ENCODE peak calls at places on chromosomes 7 and 10, in seven cellular contexts. One of them, this sample, is unnamed.

GRCh38 chr10:71094712-71095390 is 117.5 kb upstream of the UNC5B start:
- DNase-seq in pancreas: no peak
- DNase-seq in adrenal gland: no peak
- DNase-seq in fibroblast of lung: peak; percentile 11
- DNase-seq in dorsolateral prefrontal cortex: no peak
- DNase-seq in thyroid gland: no peak
- DNase-seq in A549: no peak
- DNase-seq in this sample: no peak

GRCh38 chr10:91919651-91920050 is 3.9 kb upstream of the BTAF1 start:
- DNase-seq in pancreas: no peak
- DNase-seq in fibroblast of lung: no peak
- DNase-seq in adrenal gland: no peak
- DNase-seq in A549: no peak
- DNase-seq in thyroid gland: no peak
- DNase-seq in dorsolateral prefrontal cortex: no peak
- DNase-seq in this sample: no peak

GRCh38 chr10:100749309-100750217 is 4.2 kb downstream of the PAX2 start:
- DNase-seq in dorsolateral prefrontal cortex: no peak
- DNase-seq in A549: no peak
- DNase-seq in pancreas: no peak
- DNase-seq in thyroid gland: no peak
- DNase-seq in adrenal gland: no peak
- DNase-seq in fibroblast of lung: no peak
- DNase-seq in this sample: no peak

GRCh38 chr10:44830022-44830421 is 81.1 kb upstream of the TMEM72 start:
- DNase-seq in pancreas: no peak
- DNase-seq in fibroblast of lung: peak; percentile 89
- DNase-seq in adrenal gland: no peak
- DNase-seq in thyroid gland: no peak
- DNase-seq in A549: no peak
- DNase-seq in dorsolateral prefrontal cortex: no peak
- DNase-seq in this sample: peak; percentile 34

GRCh38 chr7:47474937-47475879 is 106.7 kb downstream of the TNS3 start:
- DNase-seq in adrenal gland: peak; percentile 98
- DNase-seq in dorsolateral prefrontal cortex: no peak
- DNase-seq in pancreas: peak; percentile 94
- DNase-seq in A549: peak; percentile 93
- DNase-seq in fibroblast of lung: peak; percentile 98
- DNase-seq in thyroid gland: peak; percentile 87
- DNase-seq in this sample: peak; percentile 95

GRCh38 chr10:84269773-84270172 is 24.9 kb downstream of the RGR start:
- DNase-seq in dorsolateral prefrontal cortex: no peak
- DNase-seq in pancreas: no peak
- DNase-seq in thyroid gland: no peak
- DNase-seq in A549: no peak
- DNase-seq in fibroblast of lung: peak; percentile 84
- DNase-seq in adrenal gland: no peak
- DNase-seq in this sample: peak; percentile 55

GRCh38 chr7:1225462-1226154 is 7.1 kb upstream of the UNCX start:
- DNase-seq in A549: no peak
- DNase-seq in dorsolateral prefrontal cortex: no peak
- DNase-seq in pancreas: no peak
- DNase-seq in thyroid gland: peak; percentile 15
- DNase-seq in adrenal gland: no peak
- DNase-seq in fibroblast of lung: no peak
- DNase-seq in this sample: peak; percentile 59

GRCh38 chr10:60572511-60573194 is 183.0 kb upstream of the ANK3 start:
- DNase-seq in pancreas: peak; percentile 41
- DNase-seq in dorsolateral prefrontal cortex: peak; percentile 53
- DNase-seq in A549: no peak
- DNase-seq in adrenal gland: peak; percentile 10
- DNase-seq in thyroid gland: peak; percentile 44
- DNase-seq in fibroblast of lung: peak; percentile 85
- DNase-seq in this sample: peak; percentile 67

GRCh38 chr7:121038717-121039509 is 50.4 kb downstream of the CPED1 start:
- DNase-seq in thyroid gland: no peak
- DNase-seq in pancreas: no peak
- DNase-seq in A549: no peak
- DNase-seq in fibroblast of lung: no peak
- DNase-seq in dorsolateral prefrontal cortex: no peak
- DNase-seq in adrenal gland: no peak
- DNase-seq in this sample: no peak

GRCh38 chr7:84042110-84042539 is 152.5 kb downstream of the SEMA3A start:
- DNase-seq in A549: peak; percentile 16
- DNase-seq in adrenal gland: no peak
- DNase-seq in dorsolateral prefrontal cortex: no peak
- DNase-seq in fibroblast of lung: peak; percentile 95
- DNase-seq in pancreas: no peak
- DNase-seq in thyroid gland: no peak
- DNase-seq in this sample: peak; percentile 96

GRCh38 chr7:44275829-44276570 is 49.4 kb downstream of the CAMK2B start:
- DNase-seq in A549: no peak
- DNase-seq in dorsolateral prefrontal cortex: no peak
- DNase-seq in fibroblast of lung: no peak
- DNase-seq in adrenal gland: no peak
- DNase-seq in pancreas: peak; percentile 6
- DNase-seq in thyroid gland: peak; percentile 22
- DNase-seq in this sample: no peak

GRCh38 chr10:12375076-12375504 is 25.7 kb downstream of the CAMK1D start:
- DNase-seq in adrenal gland: peak; percentile 26
- DNase-seq in pancreas: no peak
- DNase-seq in dorsolateral prefrontal cortex: peak; percentile 8
- DNase-seq in thyroid gland: no peak
- DNase-seq in A549: no peak
- DNase-seq in fibroblast of lung: peak; percentile 52
- DNase-seq in this sample: no peak

GRCh38 chr7:126606331-126606730 is 646.4 kb downstream of the GRM8 start:
- DNase-seq in A549: no peak
- DNase-seq in dorsolateral prefrontal cortex: no peak
- DNase-seq in adrenal gland: no peak
- DNase-seq in thyroid gland: no peak
- DNase-seq in fibroblast of lung: no peak
- DNase-seq in pancreas: no peak
- DNase-seq in this sample: no peak

GRCh38 chr10:124650820-124651401 is 93.3 kb downstream of the FAM53B start:
- DNase-seq in fibroblast of lung: peak; percentile 31
- DNase-seq in dorsolateral prefrontal cortex: no peak
- DNase-seq in adrenal gland: no peak
- DNase-seq in thyroid gland: no peak
- DNase-seq in pancreas: no peak
- DNase-seq in A549: no peak
- DNase-seq in this sample: no peak

GRCh38 chr7:47526466-47526865 is 55.4 kb downstream of the TNS3 start:
- DNase-seq in dorsolateral prefrontal cortex: no peak
- DNase-seq in pancreas: peak; percentile 91
- DNase-seq in A549: no peak
- DNase-seq in fibroblast of lung: no peak
- DNase-seq in thyroid gland: no peak
- DNase-seq in adrenal gland: no peak
- DNase-seq in this sample: no peak

GRCh38 chr7:135273581-135273980 is 39.9 kb downstream of the STRA8 start:
- DNase-seq in thyroid gland: no peak
- DNase-seq in adrenal gland: no peak
- DNase-seq in pancreas: no peak
- DNase-seq in A549: no peak
- DNase-seq in dorsolateral prefrontal cortex: no peak
- DNase-seq in fibroblast of lung: no peak
- DNase-seq in this sample: no peak

GRCh38 chr7:6640246-6640721 is 3.2 kb downstream of the ZNF316 start:
- DNase-seq in A549: peak; percentile 19
- DNase-seq in fibroblast of lung: peak; percentile 29
- DNase-seq in adrenal gland: no peak
- DNase-seq in dorsolateral prefrontal cortex: no peak
- DNase-seq in thyroid gland: peak; percentile 18
- DNase-seq in pancreas: no peak
- DNase-seq in this sample: peak; percentile 80

GRCh38 chr7:93538061-93538460 is 36.5 kb downstream of the CALCR start:
- DNase-seq in A549: no peak
- DNase-seq in adrenal gland: no peak
- DNase-seq in thyroid gland: no peak
- DNase-seq in pancreas: no peak
- DNase-seq in fibroblast of lung: no peak
- DNase-seq in dorsolateral prefrontal cortex: no peak
- DNase-seq in this sample: no peak

GRCh38 chr10:13891542-13892431 is 305.0 kb downstream of the PRPF18 start:
- DNase-seq in A549: no peak
- DNase-seq in adrenal gland: no peak
- DNase-seq in dorsolateral prefrontal cortex: no peak
- DNase-seq in fibroblast of lung: peak; percentile 28
- DNase-seq in thyroid gland: no peak
- DNase-seq in pancreas: no peak
- DNase-seq in this sample: peak; percentile 64

GRCh38 chr7:2157473-2158279 is 75.1 kb downstream of the MAD1L1 start:
- DNase-seq in adrenal gland: no peak
- DNase-seq in dorsolateral prefrontal cortex: peak; percentile 76
- DNase-seq in fibroblast of lung: peak; percentile 98
- DNase-seq in pancreas: no peak
- DNase-seq in A549: peak; percentile 62
- DNase-seq in thyroid gland: peak; percentile 79
- DNase-seq in this sample: peak; percentile 90

GRCh38 chr10:124524991-124525653 is 63.5 kb downstream of the LHPP start:
- DNase-seq in dorsolateral prefrontal cortex: no peak
- DNase-seq in fibroblast of lung: no peak
- DNase-seq in adrenal gland: peak; percentile 86
- DNase-seq in pancreas: no peak
- DNase-seq in thyroid gland: peak; percentile 52
- DNase-seq in A549: no peak
- DNase-seq in this sample: no peak

GRCh38 chr10:78231930-78232329 is 198.3 kb downstream of the RPS24 start:
- DNase-seq in dorsolateral prefrontal cortex: no peak
- DNase-seq in fibroblast of lung: no peak
- DNase-seq in adrenal gland: peak; percentile 62
- DNase-seq in pancreas: no peak
- DNase-seq in thyroid gland: no peak
- DNase-seq in A549: no peak
- DNase-seq in this sample: peak; percentile 49
- TF ChIP-seq CTCF in dorsolateral prefrontal cortex: no peak
- TF ChIP-seq CTCF in fibroblast of lung: peak; percentile 33
- TF ChIP-seq CTCF in adrenal gland: peak; percentile 57
- TF ChIP-seq CTCF in pancreas: no peak
- TF ChIP-seq CTCF in thyroid gland: peak; percentile 29
- TF ChIP-seq CTCF in A549: peak; percentile 24
- TF ChIP-seq CTCF in this sample: peak; percentile 21

GRCh38 chr7:107837145-107837512 is 34.1 kb upstream of the SLC26A3 start:
- DNase-seq in fibroblast of lung: no peak
- DNase-seq in dorsolateral prefrontal cortex: no peak
- DNase-seq in adrenal gland: no peak
- DNase-seq in pancreas: no peak
- DNase-seq in A549: no peak
- DNase-seq in thyroid gland: no peak
- DNase-seq in this sample: no peak
- H3K4me3 ChIP-seq in fibroblast of lung: no peak overlapping the region
- H3K4me3 ChIP-seq in dorsolateral prefrontal cortex: no peak overlapping the region
- H3K4me3 ChIP-seq in adrenal gland: no peak overlapping the region
- H3K4me3 ChIP-seq in pancreas: no peak overlapping the region
- H3K4me3 ChIP-seq in A549: no peak overlapping the region
- H3K4me3 ChIP-seq in thyroid gland: no peak overlapping the region
- H3K4me3 ChIP-seq in this sample: no peak overlapping the region

DNA sequence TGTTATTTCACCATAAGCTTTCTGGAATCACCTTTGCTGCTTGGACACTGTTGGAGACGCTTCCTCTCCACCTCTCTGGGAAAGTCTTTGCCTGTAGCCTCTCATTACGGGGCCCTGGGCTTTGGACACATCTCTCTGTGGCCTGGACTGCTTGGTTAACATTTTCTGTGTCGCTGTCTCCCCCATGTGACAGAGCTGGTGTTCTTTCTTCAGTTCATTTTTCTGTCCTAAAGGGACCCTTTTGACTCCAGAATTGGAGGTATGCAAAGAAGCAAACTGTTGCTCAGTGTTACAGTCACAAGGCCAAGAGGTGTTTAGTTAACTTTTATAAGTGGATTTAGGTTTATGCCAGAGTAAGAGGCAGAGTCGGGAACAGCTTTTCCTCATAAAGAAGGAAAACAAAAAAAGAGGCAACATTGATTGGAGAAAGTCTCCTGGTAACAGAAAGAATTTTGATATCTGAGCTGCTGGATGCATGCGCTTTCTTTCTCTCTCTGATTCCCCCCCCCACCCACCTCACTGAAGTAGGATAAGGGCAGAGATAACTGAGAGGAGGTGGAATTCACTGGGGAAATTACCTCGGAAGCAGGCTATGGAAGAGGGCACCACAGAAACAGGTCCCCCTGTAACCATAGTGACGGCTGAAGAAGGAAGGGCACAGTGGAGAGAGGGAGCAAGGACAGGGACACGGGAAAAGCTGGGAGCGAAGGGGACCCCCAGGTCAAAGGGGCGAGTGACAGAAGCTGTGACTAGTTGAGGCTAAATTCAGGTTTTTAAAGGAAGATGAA is 57.8 kb downstream of the LGI1 start:
- DNase-seq in A549: no peak
- DNase-seq in adrenal gland: no peak
- DNase-seq in fibroblast of lung: no peak
- DNase-seq in pancreas: no peak
- DNase-seq in thyroid gland: no peak
- DNase-seq in dorsolateral prefrontal cortex: no peak
- DNase-seq in this sample: peak; percentile 34
- TF ChIP-seq CTCF in A549: no peak
- TF ChIP-seq CTCF in adrenal gland: no peak
- TF ChIP-seq CTCF in fibroblast of lung: no peak
- TF ChIP-seq CTCF in pancreas: no peak
- TF ChIP-seq CTCF in thyroid gland: no peak
- TF ChIP-seq CTCF in dorsolateral prefrontal cortex: no peak
- TF ChIP-seq CTCF in this sample: peak; percentile 2

GRCh38 chr10:50420166-50420565 is 168.8 kb upstream of the ASAH2 start:
- DNase-seq in pancreas: no peak
- DNase-seq in A549: no peak
- DNase-seq in dorsolateral prefrontal cortex: no peak
- DNase-seq in adrenal gland: no peak
- DNase-seq in thyroid gland: no peak
- DNase-seq in fibroblast of lung: no peak
- DNase-seq in this sample: no peak

GRCh38 chr10:50417486-50417905 is 166.2 kb upstream of the ASAH2 start:
- DNase-seq in dorsolateral prefrontal cortex: no peak
- DNase-seq in A549: peak; percentile 37
- DNase-seq in thyroid gland: no peak
- DNase-seq in pancreas: no peak
- DNase-seq in fibroblast of lung: no peak
- DNase-seq in adrenal gland: peak; percentile 28
- DNase-seq in this sample: no peak

GRCh38 chr10:50417906-50418697 is 166.8 kb upstream of the ASAH2 start:
- DNase-seq in pancreas: peak; percentile 43
- DNase-seq in adrenal gland: peak; percentile 71
- DNase-seq in thyroid gland: peak; percentile 43
- DNase-seq in A549: peak; percentile 92
- DNase-seq in fibroblast of lung: peak; percentile 91
- DNase-seq in dorsolateral prefrontal cortex: peak; percentile 48
- DNase-seq in this sample: peak; percentile 93

GRCh38 chr10:50419756-50420155 is 168.4 kb upstream of the ASAH2 start:
- DNase-seq in thyroid gland: no peak
- DNase-seq in adrenal gland: no peak
- DNase-seq in dorsolateral prefrontal cortex: no peak
- DNase-seq in fibroblast of lung: no peak
- DNase-seq in pancreas: no peak
- DNase-seq in A549: no peak
- DNase-seq in this sample: no peak

DNA sequence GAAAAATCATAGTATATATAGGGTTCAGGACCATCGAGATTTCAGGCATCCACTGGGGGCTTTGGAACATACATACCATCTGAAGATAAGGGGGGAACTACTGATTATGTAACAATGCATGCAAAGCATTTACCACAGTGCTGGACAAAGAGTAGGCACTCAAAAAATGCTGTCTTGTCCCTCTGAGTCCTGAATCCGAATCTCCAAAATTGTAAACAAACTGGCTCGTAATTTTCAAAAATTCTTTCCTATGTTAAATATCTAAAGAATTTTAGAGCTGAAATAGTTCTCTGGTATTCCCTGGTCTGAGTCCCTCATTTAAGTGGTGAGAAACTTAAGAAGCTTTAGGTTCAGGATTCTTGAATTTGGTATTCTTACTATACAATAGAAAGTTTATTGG is 167.8 kb upstream of the ASAH2 start:
- DNase-seq in adrenal gland: no peak
- DNase-seq in dorsolateral prefrontal cortex: no peak
- DNase-seq in A549: no peak
- DNase-seq in fibroblast of lung: no peak
- DNase-seq in thyroid gland: no peak
- DNase-seq in pancreas: no peak
- DNase-seq in this sample: no peak
- H3K4me3 ChIP-seq in adrenal gland: peak overlapping the region; percentile 83
- H3K4me3 ChIP-seq in dorsolateral prefrontal cortex: peak overlapping the region; percentile 89
- H3K4me3 ChIP-seq in A549: peak overlapping the region; percentile 58
- H3K4me3 ChIP-seq in fibroblast of lung: peak overlapping the region; percentile 99
- H3K4me3 ChIP-seq in thyroid gland: no peak overlapping the region
- H3K4me3 ChIP-seq in pancreas: no peak overlapping the region
- H3K4me3 ChIP-seq in this sample: no peak overlapping the region

This sample was measured in foreskin fibroblast.